ENCODE peak calls at places on chromosome 3, in four cellular contexts. G is Peyer's patch, W is tibial artery, B is Panc1. A is an unnamed sample. For H3K4me1, the result is how much of the 10 kb centered on the place peaks cover.

GRCh38 chr3:61562042-61562809 is 855 bp downstream of the PTPRG start:
- DNase-seq in G (no peak), W (peak), B (no peak), A (no peak)

GRCh38 chr3:4983739-4984510 is 4.7 kb downstream of the BHLHE40 start:
- DNase-seq in B (no peak), G (peak), W (peak), A (no peak)

GRCh38 chr3:181694805-181695660 is 16.7 kb upstream of the SOX2 start:
- DNase-seq in W (no peak), G (peak), B (no peak), A (no peak)

GRCh38 chr3:48464713-48465221 is 18.2 kb downstream of the ATRIP start:
- DNase-seq in W (peak), G (no peak), B (no peak), A (no peak)

GRCh38 chr3:15291589-15292541 is 40.5 kb downstream of the SH3BP5 start:
- DNase-seq in G (peak), B (no peak), W (peak), A (no peak)

GRCh38 chr3:31105438-31106077 is 211.1 kb upstream of the GADL1 start:
- DNase-seq in W (no peak), G (no peak), B (peak), A (no peak)

GRCh38 chr3:13122101-13123055 is 49.1 kb upstream of the IQSEC1 start:
- DNase-seq in W (peak), B (no peak), G (peak), A (no peak)

GRCh38 chr3:124063168-124063909 is 71.4 kb upstream of the ROPN1 start:
- DNase-seq in G (no peak), B (no peak), W (no peak), A (no peak)

GRCh38 chr3:78666458-78666800 is 1101.4 kb downstream of the ROBO1 start:
- DNase-seq in W (no peak), B (no peak), G (no peak), A (no peak)

GRCh38 chr3:156509209-156510174 is 45.4 kb downstream of the SSR3 start:
- DNase-seq in G (no peak), W (no peak), B (peak), A (no peak)

GRCh38 chr3:124653788-124654469 is 76.3 kb upstream of the UMPS start:
- DNase-seq in G (no peak), W (no peak), B (no peak), A (no peak)

GRCh38 chr3:124526601-124527000 is 203.7 kb upstream of the UMPS start:
- DNase-seq in W (no peak), G (no peak), B (no peak), A (no peak)

GRCh38 chr3:11764931-11765363 is 81.7 kb downstream of the TAMM41 start:
- DNase-seq in G (no peak), B (no peak), W (no peak), A (no peak)

GRCh38 chr3:192339214-192339613 is 388.1 kb downstream of the FGF12 start:
- DNase-seq in W (no peak), G (no peak), B (no peak), A (no peak)

GRCh38 chr3:46646700-46647099 is 34.4 kb downstream of the FAM240A start:
- DNase-seq in W (no peak), B (no peak), G (no peak), A (no peak)

GRCh38 chr3:119346076-119346496 is 51.9 kb downstream of the ARHGAP31 start:
- DNase-seq in W (no peak), B (no peak), G (no peak), A (no peak)

GRCh38 chr3:113898892-113899291 is 48.9 kb upstream of the ZDHHC23 start:
- DNase-seq in B (no peak), G (no peak), W (no peak), A (no peak)

GRCh38 chr3:79517766-79518413 is 249.9 kb downstream of the ROBO1 start:
- DNase-seq in G (no peak), W (no peak), B (no peak), A (peak)

GRCh38 chr3:68878962-68879361 is 53.4 kb downstream of the TAFA4 start:
- DNase-seq in W (no peak), G (no peak), B (no peak), A (no peak)

GRCh38 chr3:193053031-193053430 is 135.4 kb upstream of the MB21D2 start:
- DNase-seq in G (no peak), W (no peak), B (no peak), A (no peak)

GRCh38 chr3:115518100-115518852 is 105.0 kb upstream of the GAP43 start:
- DNase-seq in B (peak), G (no peak), W (peak), A (no peak)

GRCh38 chr3:170506556-170506955 is 79.3 kb downstream of the SLC7A14 start:
- DNase-seq in G (no peak), B (no peak), W (no peak), A (peak)

GRCh38 chr3:129974451-129975331 is at the start of gene TRH:
- DNase-seq in B (no peak), W (no peak), G (no peak), A (no peak)

GRCh38 chr3:13218541-13218908 is 145.3 kb upstream of the IQSEC1 start:
- DNase-seq in G (no peak), B (no peak), W (no peak), A (no peak)

GRCh38 chr3:27888562-27888961 is 166.4 kb upstream of the EOMES start:
- DNase-seq in B (no peak), W (no peak), G (no peak), A (peak)

GRCh38 chr3:133885241-133885711 is 10.4 kb downstream of the RAB6B start:
- DNase-seq in W (no peak), G (peak), B (no peak), A (no peak)

GRCh38 chr3:43288366-43288765 is 2.0 kb downstream of the SNRK start:
- DNase-seq in W (no peak), B (no peak), G (no peak), A (no peak)

GRCh38 chr3:78917541-78917940 is 850.3 kb downstream of the ROBO1 start:
- DNase-seq in B (no peak), W (no peak), G (no peak), A (no peak)

GRCh38 chr3:69084326-69084667 is 440 bp upstream of the ARL6IP5 start:
- DNase-seq in G (no peak), W (no peak), B (no peak), A (no peak)

GRCh38 chr3:78659386-78659987 is 1108.3 kb downstream of the ROBO1 start:
- DNase-seq in G (peak), W (no peak), B (no peak), A (peak)

GRCh38 chr3:82654708-82655107 is 893.3 kb upstream of the GBE1 start:
- DNase-seq in G (no peak), B (no peak), W (no peak), A (no peak)

GRCh38 chr3:35932995-35933394 is 293.7 kb downstream of the ARPP21 start:
- DNase-seq in G (no peak), W (no peak), B (no peak), A (no peak)

GRCh38 chr3:11240496-11240895 is 31.7 kb upstream of the ATG7 start:
- DNase-seq in B (no peak), G (no peak), W (no peak), A (no peak)

GRCh38 chr3:143139786-143140185 is 20.2 kb downstream of the CHST2 start:
- DNase-seq in G (no peak), W (no peak), B (no peak), A (no peak)

GRCh38 chr3:4600526-4600925 is 107.4 kb downstream of the ITPR1 start:
- DNase-seq in G (no peak), B (no peak), W (no peak), A (no peak)

GRCh38 chr3:139657434-139657833 is 20.3 kb downstream of the NMNAT3 start:
- DNase-seq in G (no peak), W (no peak), B (no peak), A (no peak)

GRCh38 chr3:185813205-185813604 is 11.6 kb downstream of the IGF2BP2 start:
- DNase-seq in W (no peak), B (no peak), G (no peak), A (no peak)

GRCh38 chr3:182989566-182989965 is 9.2 kb upstream of the DCUN1D1 start:
- DNase-seq in B (no peak), G (no peak), W (no peak), A (no peak)
- TF ChIP-seq CTCF in B (no peak), G (no peak), W (no peak), A (no peak)

GRCh38 chr3:58626841-58627579 is 39.6 kb downstream of the FAM3D start:
- DNase-seq in W (no peak), G (no peak), B (no peak), A (no peak)
- H3K4me3 ChIP-seq in W (no peak), G (no peak), B (no peak), A (no peak)

GRCh38 chr3:14222457-14222856 is 43.8 kb downstream of the LSM3 start:
- DNase-seq in G (no peak), B (no peak), W (no peak), A (no peak)
- H3K4me1 ChIP-seq in G (under half), B (under half), W (under half), A (under half)

DNA sequence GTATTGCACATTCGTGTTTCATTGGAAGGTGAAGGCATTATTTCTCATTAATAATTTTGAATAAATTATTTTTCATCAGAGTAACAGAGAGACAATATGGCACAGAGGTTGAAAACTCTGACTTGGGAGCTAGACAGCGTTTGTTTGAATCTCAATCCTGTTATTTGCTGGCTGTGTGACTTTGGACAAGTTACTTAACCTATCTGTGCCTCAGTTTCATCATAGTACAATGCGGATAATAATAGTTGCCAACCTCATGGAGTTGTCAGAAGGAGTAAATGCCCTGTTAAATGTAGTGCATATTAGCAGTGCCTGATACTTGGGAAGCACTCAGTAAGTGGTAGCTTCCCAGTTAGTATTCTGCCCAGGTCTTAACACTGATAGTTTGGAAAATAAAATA is 151.7 kb downstream of the SPATA16 start:
- DNase-seq in B (no peak), G (no peak), W (no peak), A (no peak)
- TF ChIP-seq CTCF in B (no peak), G (no peak), W (no peak), A (no peak)

GRCh38 chr3:98765721-98766120 is 2.6 kb downstream of the ST3GAL6 start:
- DNase-seq in B (no peak), W (no peak), G (no peak), A (no peak)
- H3K4me3 ChIP-seq in B (no peak), W (no peak), G (no peak), A (no peak)

A was measured in Caco-2.